ENCODE peak calls at places on chromosomes 4 and X, in nine cellular contexts. One of them, this sample, is unnamed.

GRCh38 chr4:22363071-22363470 is 152.8 kb downstream of the ADGRA3 start:
- DNase-seq in right lobe of liver: no peak
- DNase-seq in naive thymus-derived CD8-positive, alpha-beta T cell: no peak
- DNase-seq in amniotic epithelial cell: no peak
- DNase-seq in posterior cingulate gyrus: no peak
- DNase-seq in activated CD8-positive, alpha-beta memory T cell treated with anti-CD3 and anti-CD28 coated beads, Interleukin-2, amount 50 U/mL, for 4 hours: no peak
- DNase-seq in NCI-H510A: no peak
- DNase-seq in H4: no peak
- DNase-seq in mucosa of descending colon: no peak
- DNase-seq in this sample: no peak

GRCh38 chr4:169640261-169640880 is 20.0 kb downstream of the CLCN3 start:
- DNase-seq in H4: no peak
- DNase-seq in right lobe of liver: no peak
- DNase-seq in naive thymus-derived CD8-positive, alpha-beta T cell: no peak
- DNase-seq in amniotic epithelial cell: peak
- DNase-seq in NCI-H510A: no peak
- DNase-seq in posterior cingulate gyrus: no peak
- DNase-seq in mucosa of descending colon: no peak
- DNase-seq in activated CD8-positive, alpha-beta memory T cell treated with anti-CD3 and anti-CD28 coated beads, Interleukin-2, amount 50 U/mL, for 4 hours: no peak
- DNase-seq in this sample: no peak

GRCh38 chrX:63503541-63503940 is 152.4 kb upstream of the SPIN4 start:
- DNase-seq in mucosa of descending colon: no peak
- DNase-seq in posterior cingulate gyrus: no peak
- DNase-seq in H4: peak
- DNase-seq in NCI-H510A: no peak
- DNase-seq in right lobe of liver: no peak
- DNase-seq in naive thymus-derived CD8-positive, alpha-beta T cell: no peak
- DNase-seq in activated CD8-positive, alpha-beta memory T cell treated with anti-CD3 and anti-CD28 coated beads, Interleukin-2, amount 50 U/mL, for 4 hours: no peak
- DNase-seq in amniotic epithelial cell: peak
- DNase-seq in this sample: no peak

GRCh38 chr4:22462693-22463092 is 53.2 kb downstream of the ADGRA3 start:
- DNase-seq in activated CD8-positive, alpha-beta memory T cell treated with anti-CD3 and anti-CD28 coated beads, Interleukin-2, amount 50 U/mL, for 4 hours: no peak
- DNase-seq in right lobe of liver: no peak
- DNase-seq in mucosa of descending colon: no peak
- DNase-seq in posterior cingulate gyrus: no peak
- DNase-seq in H4: no peak
- DNase-seq in naive thymus-derived CD8-positive, alpha-beta T cell: no peak
- DNase-seq in amniotic epithelial cell: no peak
- DNase-seq in NCI-H510A: no peak
- DNase-seq in this sample: no peak

GRCh38 chrX:28120076-28120475 is 138.8 kb upstream of the DCAF8L1 start:
- DNase-seq in NCI-H510A: no peak
- DNase-seq in H4: peak
- DNase-seq in naive thymus-derived CD8-positive, alpha-beta T cell: no peak
- DNase-seq in posterior cingulate gyrus: no peak
- DNase-seq in amniotic epithelial cell: no peak
- DNase-seq in right lobe of liver: no peak
- DNase-seq in mucosa of descending colon: no peak
- DNase-seq in activated CD8-positive, alpha-beta memory T cell treated with anti-CD3 and anti-CD28 coated beads, Interleukin-2, amount 50 U/mL, for 4 hours: no peak
- DNase-seq in this sample: no peak

GRCh38 chrX:129872524-129872923 is 28.8 kb upstream of the ZDHHC9 start:
- DNase-seq in NCI-H510A: no peak
- DNase-seq in H4: no peak
- DNase-seq in mucosa of descending colon: no peak
- DNase-seq in right lobe of liver: no peak
- DNase-seq in amniotic epithelial cell: no peak
- DNase-seq in naive thymus-derived CD8-positive, alpha-beta T cell: no peak
- DNase-seq in posterior cingulate gyrus: no peak
- DNase-seq in activated CD8-positive, alpha-beta memory T cell treated with anti-CD3 and anti-CD28 coated beads, Interleukin-2, amount 50 U/mL, for 4 hours: no peak
- DNase-seq in this sample: no peak

GRCh38 chr4:125529071-125529470 is 214.3 kb downstream of the FAT4 start:
- DNase-seq in activated CD8-positive, alpha-beta memory T cell treated with anti-CD3 and anti-CD28 coated beads, Interleukin-2, amount 50 U/mL, for 4 hours: no peak
- DNase-seq in naive thymus-derived CD8-positive, alpha-beta T cell: no peak
- DNase-seq in H4: no peak
- DNase-seq in right lobe of liver: no peak
- DNase-seq in posterior cingulate gyrus: no peak
- DNase-seq in NCI-H510A: no peak
- DNase-seq in mucosa of descending colon: no peak
- DNase-seq in amniotic epithelial cell: no peak
- DNase-seq in this sample: no peak

GRCh38 chrX:148530464-148531077 is 30.2 kb downstream of the AFF2 start:
- DNase-seq in right lobe of liver: no peak
- DNase-seq in naive thymus-derived CD8-positive, alpha-beta T cell: peak
- DNase-seq in NCI-H510A: no peak
- DNase-seq in amniotic epithelial cell: peak
- DNase-seq in activated CD8-positive, alpha-beta memory T cell treated with anti-CD3 and anti-CD28 coated beads, Interleukin-2, amount 50 U/mL, for 4 hours: no peak
- DNase-seq in posterior cingulate gyrus: no peak
- DNase-seq in H4: peak
- DNase-seq in mucosa of descending colon: no peak
- DNase-seq in this sample: no peak

GRCh38 chrX:42818151-42818921 is 40.4 kb upstream of the PPP1R2C start:
- DNase-seq in right lobe of liver: no peak
- DNase-seq in naive thymus-derived CD8-positive, alpha-beta T cell: no peak
- DNase-seq in H4: peak
- DNase-seq in mucosa of descending colon: no peak
- DNase-seq in NCI-H510A: no peak
- DNase-seq in amniotic epithelial cell: no peak
- DNase-seq in activated CD8-positive, alpha-beta memory T cell treated with anti-CD3 and anti-CD28 coated beads, Interleukin-2, amount 50 U/mL, for 4 hours: no peak
- DNase-seq in posterior cingulate gyrus: peak
- DNase-seq in this sample: no peak

GRCh38 chrX:102846544-102847236 is 90.4 kb upstream of the RAB40AL start:
- DNase-seq in naive thymus-derived CD8-positive, alpha-beta T cell: no peak
- DNase-seq in H4: no peak
- DNase-seq in amniotic epithelial cell: peak
- DNase-seq in mucosa of descending colon: no peak
- DNase-seq in right lobe of liver: no peak
- DNase-seq in NCI-H510A: no peak
- DNase-seq in activated CD8-positive, alpha-beta memory T cell treated with anti-CD3 and anti-CD28 coated beads, Interleukin-2, amount 50 U/mL, for 4 hours: no peak
- DNase-seq in posterior cingulate gyrus: no peak
- DNase-seq in this sample: no peak

GRCh38 chr4:100428051-100428450 is 89.8 kb downstream of the EMCN start:
- DNase-seq in amniotic epithelial cell: peak
- DNase-seq in H4: peak
- DNase-seq in mucosa of descending colon: no peak
- DNase-seq in naive thymus-derived CD8-positive, alpha-beta T cell: no peak
- DNase-seq in NCI-H510A: no peak
- DNase-seq in posterior cingulate gyrus: no peak
- DNase-seq in activated CD8-positive, alpha-beta memory T cell treated with anti-CD3 and anti-CD28 coated beads, Interleukin-2, amount 50 U/mL, for 4 hours: no peak
- DNase-seq in right lobe of liver: no peak
- DNase-seq in this sample: no peak

GRCh38 chr4:182143822-182144620 is 99.2 kb upstream of the TENM3 start:
- DNase-seq in right lobe of liver: peak
- DNase-seq in NCI-H510A: peak
- DNase-seq in H4: peak
- DNase-seq in mucosa of descending colon: no peak
- DNase-seq in posterior cingulate gyrus: peak
- DNase-seq in naive thymus-derived CD8-positive, alpha-beta T cell: no peak
- DNase-seq in activated CD8-positive, alpha-beta memory T cell treated with anti-CD3 and anti-CD28 coated beads, Interleukin-2, amount 50 U/mL, for 4 hours: no peak
- DNase-seq in amniotic epithelial cell: peak
- DNase-seq in this sample: no peak

GRCh38 chr4:113566015-113566795 is 195.3 kb downstream of the CAMK2D start:
- DNase-seq in mucosa of descending colon: no peak
- DNase-seq in activated CD8-positive, alpha-beta memory T cell treated with anti-CD3 and anti-CD28 coated beads, Interleukin-2, amount 50 U/mL, for 4 hours: no peak
- DNase-seq in amniotic epithelial cell: no peak
- DNase-seq in naive thymus-derived CD8-positive, alpha-beta T cell: no peak
- DNase-seq in posterior cingulate gyrus: no peak
- DNase-seq in right lobe of liver: no peak
- DNase-seq in NCI-H510A: no peak
- DNase-seq in H4: no peak
- DNase-seq in this sample: no peak

GRCh38 chr4:185859106-185859505 is 47.1 kb upstream of the SORBS2 start:
- DNase-seq in mucosa of descending colon: no peak
- DNase-seq in NCI-H510A: no peak
- DNase-seq in activated CD8-positive, alpha-beta memory T cell treated with anti-CD3 and anti-CD28 coated beads, Interleukin-2, amount 50 U/mL, for 4 hours: no peak
- DNase-seq in H4: no peak
- DNase-seq in amniotic epithelial cell: peak
- DNase-seq in posterior cingulate gyrus: no peak
- DNase-seq in naive thymus-derived CD8-positive, alpha-beta T cell: no peak
- DNase-seq in right lobe of liver: no peak
- DNase-seq in this sample: no peak

GRCh38 chr4:120555058-120555457 is 367.5 kb downstream of the PRDM5 start:
- DNase-seq in naive thymus-derived CD8-positive, alpha-beta T cell: no peak
- DNase-seq in activated CD8-positive, alpha-beta memory T cell treated with anti-CD3 and anti-CD28 coated beads, Interleukin-2, amount 50 U/mL, for 4 hours: no peak
- DNase-seq in NCI-H510A: no peak
- DNase-seq in amniotic epithelial cell: no peak
- DNase-seq in posterior cingulate gyrus: no peak
- DNase-seq in mucosa of descending colon: no peak
- DNase-seq in H4: no peak
- DNase-seq in right lobe of liver: no peak
- DNase-seq in this sample: no peak

GRCh38 chrX:153396320-153397195 is 4.6 kb downstream of the PNMA6E start:
- DNase-seq in H4: no peak
- DNase-seq in mucosa of descending colon: no peak
- DNase-seq in NCI-H510A: no peak
- DNase-seq in posterior cingulate gyrus: peak
- DNase-seq in activated CD8-positive, alpha-beta memory T cell treated with anti-CD3 and anti-CD28 coated beads, Interleukin-2, amount 50 U/mL, for 4 hours: no peak
- DNase-seq in naive thymus-derived CD8-positive, alpha-beta T cell: no peak
- DNase-seq in right lobe of liver: no peak
- DNase-seq in amniotic epithelial cell: no peak
- DNase-seq in this sample: no peak

GRCh38 chr4:138252551-138252950 is 10.4 kb upstream of the SLC7A11 start:
- DNase-seq in H4: no peak
- DNase-seq in amniotic epithelial cell: no peak
- DNase-seq in right lobe of liver: no peak
- DNase-seq in NCI-H510A: no peak
- DNase-seq in activated CD8-positive, alpha-beta memory T cell treated with anti-CD3 and anti-CD28 coated beads, Interleukin-2, amount 50 U/mL, for 4 hours: no peak
- DNase-seq in mucosa of descending colon: no peak
- DNase-seq in posterior cingulate gyrus: no peak
- DNase-seq in naive thymus-derived CD8-positive, alpha-beta T cell: no peak
- DNase-seq in this sample: no peak

GRCh38 chrX:40083120-40083978 is 14.4 kb downstream of the BCOR start:
- DNase-seq in right lobe of liver: peak
- DNase-seq in naive thymus-derived CD8-positive, alpha-beta T cell: no peak
- DNase-seq in mucosa of descending colon: peak
- DNase-seq in amniotic epithelial cell: no peak
- DNase-seq in NCI-H510A: no peak
- DNase-seq in posterior cingulate gyrus: peak
- DNase-seq in H4: no peak
- DNase-seq in activated CD8-positive, alpha-beta memory T cell treated with anti-CD3 and anti-CD28 coated beads, Interleukin-2, amount 50 U/mL, for 4 hours: no peak
- DNase-seq in this sample: no peak

GRCh38 chr4:144423930-144424329 is 222.0 kb upstream of the HHIP start:
- DNase-seq in posterior cingulate gyrus: no peak
- DNase-seq in naive thymus-derived CD8-positive, alpha-beta T cell: no peak
- DNase-seq in H4: no peak
- DNase-seq in right lobe of liver: no peak
- DNase-seq in NCI-H510A: no peak
- DNase-seq in activated CD8-positive, alpha-beta memory T cell treated with anti-CD3 and anti-CD28 coated beads, Interleukin-2, amount 50 U/mL, for 4 hours: no peak
- DNase-seq in mucosa of descending colon: no peak
- DNase-seq in amniotic epithelial cell: no peak
- DNase-seq in this sample: no peak

GRCh38 chr4:48193096-48193836 is 59.2 kb upstream of the TXK start:
- DNase-seq in H4: no peak
- DNase-seq in naive thymus-derived CD8-positive, alpha-beta T cell: no peak
- DNase-seq in mucosa of descending colon: no peak
- DNase-seq in activated CD8-positive, alpha-beta memory T cell treated with anti-CD3 and anti-CD28 coated beads, Interleukin-2, amount 50 U/mL, for 4 hours: no peak
- DNase-seq in NCI-H510A: no peak
- DNase-seq in posterior cingulate gyrus: no peak
- DNase-seq in right lobe of liver: no peak
- DNase-seq in amniotic epithelial cell: no peak
- DNase-seq in this sample: no peak

GRCh38 chr4:20960291-20960690 is 260.0 kb downstream of the PACRGL start:
- DNase-seq in right lobe of liver: no peak
- DNase-seq in activated CD8-positive, alpha-beta memory T cell treated with anti-CD3 and anti-CD28 coated beads, Interleukin-2, amount 50 U/mL, for 4 hours: no peak
- DNase-seq in amniotic epithelial cell: no peak
- DNase-seq in naive thymus-derived CD8-positive, alpha-beta T cell: no peak
- DNase-seq in posterior cingulate gyrus: no peak
- DNase-seq in H4: no peak
- DNase-seq in NCI-H510A: no peak
- DNase-seq in mucosa of descending colon: no peak
- DNase-seq in this sample: no peak

GRCh38 chrX:107677501-107677901 is 49.2 kb downstream of the PRPS1 start:
- DNase-seq in right lobe of liver: no peak
- DNase-seq in naive thymus-derived CD8-positive, alpha-beta T cell: no peak
- DNase-seq in NCI-H510A: no peak
- DNase-seq in activated CD8-positive, alpha-beta memory T cell treated with anti-CD3 and anti-CD28 coated beads, Interleukin-2, amount 50 U/mL, for 4 hours: no peak
- DNase-seq in amniotic epithelial cell: peak
- DNase-seq in posterior cingulate gyrus: no peak
- DNase-seq in mucosa of descending colon: no peak
- DNase-seq in H4: peak
- DNase-seq in this sample: no peak

GRCh38 chr4:182888894-182889293 is 28.3 kb downstream of the DCTD start:
- DNase-seq in H4: no peak
- DNase-seq in posterior cingulate gyrus: no peak
- DNase-seq in mucosa of descending colon: no peak
- DNase-seq in amniotic epithelial cell: no peak
- DNase-seq in naive thymus-derived CD8-positive, alpha-beta T cell: no peak
- DNase-seq in right lobe of liver: no peak
- DNase-seq in NCI-H510A: no peak
- DNase-seq in activated CD8-positive, alpha-beta memory T cell treated with anti-CD3 and anti-CD28 coated beads, Interleukin-2, amount 50 U/mL, for 4 hours: no peak
- DNase-seq in this sample: no peak

GRCh38 chrX:118392726-118393125 is 46.8 kb downstream of the WDR44 start:
- DNase-seq in amniotic epithelial cell: peak
- DNase-seq in NCI-H510A: no peak
- DNase-seq in mucosa of descending colon: no peak
- DNase-seq in H4: no peak
- DNase-seq in naive thymus-derived CD8-positive, alpha-beta T cell: no peak
- DNase-seq in right lobe of liver: no peak
- DNase-seq in posterior cingulate gyrus: no peak
- DNase-seq in activated CD8-positive, alpha-beta memory T cell treated with anti-CD3 and anti-CD28 coated beads, Interleukin-2, amount 50 U/mL, for 4 hours: no peak
- DNase-seq in this sample: no peak

GRCh38 chrX:38117485-38117884 is 103.2 kb downstream of the SRPX start:
- DNase-seq in naive thymus-derived CD8-positive, alpha-beta T cell: no peak
- DNase-seq in right lobe of liver: peak
- DNase-seq in NCI-H510A: peak
- DNase-seq in mucosa of descending colon: no peak
- DNase-seq in activated CD8-positive, alpha-beta memory T cell treated with anti-CD3 and anti-CD28 coated beads, Interleukin-2, amount 50 U/mL, for 4 hours: no peak
- DNase-seq in amniotic epithelial cell: no peak
- DNase-seq in H4: no peak
- DNase-seq in posterior cingulate gyrus: peak
- DNase-seq in this sample: no peak

This sample was measured in T-cell.